ENCODE peak calls at places on chromosome 16, in eight cellular contexts. One of them, this sample, is unnamed. For H3K4me1, the result is how much of the 10 kb centered on the place peaks cover.

GRCh38 chr16:89722392-89723278 is 1.3 kb downstream of the ZNF276 start:
- DNase-seq in PC-3: peak
- DNase-seq in psoas muscle: peak
- DNase-seq in adrenal gland: peak
- DNase-seq in CD8-positive, alpha-beta memory T cell: peak
- DNase-seq in HAP-1: peak
- DNase-seq in adipocyte: no peak
- DNase-seq in mucosa of descending colon: peak
- DNase-seq in this sample: peak

GRCh38 chr16:4800290-4801041 is 2.0 kb downstream of the ROGDI start:
- DNase-seq in PC-3: no peak
- DNase-seq in psoas muscle: no peak
- DNase-seq in adrenal gland: peak
- DNase-seq in CD8-positive, alpha-beta memory T cell: no peak
- DNase-seq in HAP-1: no peak
- DNase-seq in adipocyte: no peak
- DNase-seq in mucosa of descending colon: peak
- DNase-seq in this sample: no peak

GRCh38 chr16:89974860-89975259 is 26.3 kb downstream of the DEF8 start:
- DNase-seq in PC-3: no peak
- DNase-seq in psoas muscle: no peak
- DNase-seq in adrenal gland: no peak
- DNase-seq in CD8-positive, alpha-beta memory T cell: no peak
- DNase-seq in HAP-1: no peak
- DNase-seq in adipocyte: no peak
- DNase-seq in mucosa of descending colon: no peak
- DNase-seq in this sample: no peak

GRCh38 chr16:81366316-81366932 is 51.7 kb downstream of the GAN start:
- DNase-seq in PC-3: peak
- DNase-seq in psoas muscle: no peak
- DNase-seq in adrenal gland: no peak
- DNase-seq in CD8-positive, alpha-beta memory T cell: no peak
- DNase-seq in HAP-1: peak
- DNase-seq in adipocyte: peak
- DNase-seq in mucosa of descending colon: no peak
- DNase-seq in this sample: no peak

GRCh38 chr16:46787909-46788308 is 39.8 kb upstream of the MYLK3 start:
- DNase-seq in PC-3: no peak
- DNase-seq in psoas muscle: no peak
- DNase-seq in adrenal gland: no peak
- DNase-seq in CD8-positive, alpha-beta memory T cell: no peak
- DNase-seq in HAP-1: no peak
- DNase-seq in adipocyte: no peak
- DNase-seq in mucosa of descending colon: no peak
- DNase-seq in this sample: no peak

GRCh38 chr16:1781758-1782407 is 488 bp downstream of the SPSB3 start:
- DNase-seq in PC-3: no peak
- DNase-seq in psoas muscle: peak
- DNase-seq in adrenal gland: peak
- DNase-seq in CD8-positive, alpha-beta memory T cell: no peak
- DNase-seq in HAP-1: no peak
- DNase-seq in adipocyte: peak
- DNase-seq in mucosa of descending colon: peak
- DNase-seq in this sample: no peak

GRCh38 chr16:3182608-3183444 is 5.2 kb upstream of the OR1F1 start:
- DNase-seq in PC-3: peak
- DNase-seq in psoas muscle: no peak
- DNase-seq in adrenal gland: no peak
- DNase-seq in CD8-positive, alpha-beta memory T cell: peak
- DNase-seq in HAP-1: peak
- DNase-seq in adipocyte: peak
- DNase-seq in mucosa of descending colon: no peak
- DNase-seq in this sample: peak

GRCh38 chr16:28298511-28298878 is 6.2 kb downstream of the SBK1 start:
- DNase-seq in PC-3: no peak
- DNase-seq in psoas muscle: no peak
- DNase-seq in adrenal gland: no peak
- DNase-seq in CD8-positive, alpha-beta memory T cell: no peak
- DNase-seq in HAP-1: no peak
- DNase-seq in adipocyte: no peak
- DNase-seq in mucosa of descending colon: no peak
- DNase-seq in this sample: no peak

GRCh38 chr16:87702325-87702811 is 63.4 kb downstream of the KLHDC4 start:
- DNase-seq in PC-3: no peak
- DNase-seq in psoas muscle: no peak
- DNase-seq in adrenal gland: no peak
- DNase-seq in CD8-positive, alpha-beta memory T cell: no peak
- DNase-seq in HAP-1: no peak
- DNase-seq in adipocyte: peak
- DNase-seq in mucosa of descending colon: peak
- DNase-seq in this sample: peak

GRCh38 chr16:54066451-54067056 is 220.0 kb downstream of the IRX3 start:
- DNase-seq in PC-3: peak
- DNase-seq in psoas muscle: peak
- DNase-seq in adrenal gland: peak
- DNase-seq in CD8-positive, alpha-beta memory T cell: no peak
- DNase-seq in HAP-1: no peak
- DNase-seq in adipocyte: peak
- DNase-seq in mucosa of descending colon: no peak
- DNase-seq in this sample: no peak

GRCh38 chr16:85278851-85279250 is 166.6 kb upstream of the CIBAR2 start:
- DNase-seq in PC-3: no peak
- DNase-seq in psoas muscle: no peak
- DNase-seq in adrenal gland: peak
- DNase-seq in CD8-positive, alpha-beta memory T cell: no peak
- DNase-seq in HAP-1: no peak
- DNase-seq in adipocyte: no peak
- DNase-seq in mucosa of descending colon: no peak
- DNase-seq in this sample: no peak

GRCh38 chr16:85281181-85281580 is 168.9 kb upstream of the CIBAR2 start:
- DNase-seq in PC-3: no peak
- DNase-seq in psoas muscle: no peak
- DNase-seq in adrenal gland: no peak
- DNase-seq in CD8-positive, alpha-beta memory T cell: no peak
- DNase-seq in HAP-1: no peak
- DNase-seq in adipocyte: no peak
- DNase-seq in mucosa of descending colon: no peak
- DNase-seq in this sample: no peak

GRCh38 chr16:85276741-85277140 is 164.5 kb upstream of the CIBAR2 start:
- DNase-seq in PC-3: no peak
- DNase-seq in psoas muscle: no peak
- DNase-seq in adrenal gland: no peak
- DNase-seq in CD8-positive, alpha-beta memory T cell: no peak
- DNase-seq in HAP-1: no peak
- DNase-seq in adipocyte: no peak
- DNase-seq in mucosa of descending colon: no peak
- DNase-seq in this sample: no peak

GRCh38 chr16:85279402-85279801 is 167.1 kb upstream of the CIBAR2 start:
- DNase-seq in PC-3: no peak
- DNase-seq in psoas muscle: no peak
- DNase-seq in adrenal gland: no peak
- DNase-seq in CD8-positive, alpha-beta memory T cell: no peak
- DNase-seq in HAP-1: no peak
- DNase-seq in adipocyte: no peak
- DNase-seq in mucosa of descending colon: no peak
- DNase-seq in this sample: no peak

DNA sequence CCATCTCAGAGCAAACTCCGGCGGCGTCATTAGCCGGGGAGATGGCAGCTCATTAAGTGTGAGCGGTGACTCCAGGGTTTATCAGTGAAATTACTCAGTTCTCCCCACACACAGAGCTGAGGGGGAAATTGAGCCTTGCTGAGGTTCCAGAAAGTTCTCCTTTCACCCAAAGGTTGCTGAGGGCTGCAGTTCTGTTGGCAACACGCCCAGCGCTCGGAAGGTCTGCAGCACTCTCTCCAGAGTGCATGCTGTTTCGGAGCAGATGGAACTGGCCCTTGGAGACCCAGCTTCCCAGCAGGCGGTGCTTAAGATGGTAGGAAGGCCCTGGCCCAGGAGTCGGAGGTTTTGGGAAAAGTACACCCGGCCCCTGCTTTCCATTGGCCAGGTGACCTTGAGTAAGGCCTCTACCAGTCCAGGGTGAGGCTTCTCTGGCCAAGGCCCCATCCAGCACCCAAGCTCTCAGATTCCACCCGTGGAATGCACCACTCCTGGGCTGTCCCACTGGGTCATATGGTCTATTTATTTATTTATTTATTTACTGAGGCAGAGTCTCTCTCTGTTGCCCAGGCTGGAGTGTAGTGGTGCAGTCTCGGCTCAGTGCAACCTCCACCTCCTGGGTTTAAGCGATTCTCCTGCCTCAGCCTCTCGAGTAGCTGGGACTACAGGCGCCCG is 167.7 kb upstream of the CIBAR2 start:
- DNase-seq in PC-3: no peak
- DNase-seq in psoas muscle: peak
- DNase-seq in adrenal gland: peak
- DNase-seq in CD8-positive, alpha-beta memory T cell: no peak
- DNase-seq in HAP-1: no peak
- DNase-seq in adipocyte: no peak
- DNase-seq in mucosa of descending colon: no peak
- DNase-seq in this sample: no peak
- H3K4me1 ChIP-seq in PC-3: under half
- H3K4me1 ChIP-seq in psoas muscle: under half
- H3K4me1 ChIP-seq in adrenal gland: under half
- H3K4me1 ChIP-seq in CD8-positive, alpha-beta memory T cell: under half
- H3K4me1 ChIP-seq in HAP-1: under half
- H3K4me1 ChIP-seq in adipocyte: under half
- H3K4me1 ChIP-seq in mucosa of descending colon: under half
- H3K4me1 ChIP-seq in this sample: under half

DNA sequence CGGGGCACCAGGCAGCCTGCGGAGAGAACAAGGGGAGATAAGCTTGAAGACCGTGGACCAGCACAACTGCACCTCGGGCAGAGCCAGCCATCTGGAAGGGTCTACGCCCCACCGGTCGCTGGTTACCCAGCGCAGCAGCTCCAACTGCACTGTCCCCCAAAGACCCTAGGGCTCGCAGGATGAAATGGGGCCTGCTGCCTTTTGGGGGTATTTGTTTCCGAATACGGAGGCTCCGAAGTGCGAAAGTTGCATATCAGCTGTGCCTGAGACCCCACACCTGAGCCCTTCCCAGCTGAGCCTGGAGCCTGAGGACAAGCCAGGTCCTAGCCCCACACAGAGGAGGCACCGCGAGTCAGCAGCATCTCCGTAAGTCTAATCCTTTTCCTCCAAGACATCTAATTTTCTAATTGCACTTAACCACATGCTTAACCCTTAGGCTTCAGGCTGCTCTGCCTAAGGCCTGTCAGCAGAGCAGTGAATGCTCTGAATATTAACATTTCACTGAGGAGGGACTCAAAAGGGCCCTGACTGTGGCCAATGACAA is 4.0 kb downstream of the KIFC3 start:
- DNase-seq in PC-3: no peak
- DNase-seq in psoas muscle: no peak
- DNase-seq in adrenal gland: no peak
- DNase-seq in CD8-positive, alpha-beta memory T cell: no peak
- DNase-seq in HAP-1: no peak
- DNase-seq in adipocyte: no peak
- DNase-seq in mucosa of descending colon: peak
- DNase-seq in this sample: no peak
- H3K4me1 ChIP-seq in PC-3: half or more
- H3K4me1 ChIP-seq in psoas muscle: half or more
- H3K4me1 ChIP-seq in adrenal gland: under half
- H3K4me1 ChIP-seq in CD8-positive, alpha-beta memory T cell: under half
- H3K4me1 ChIP-seq in HAP-1: under half
- H3K4me1 ChIP-seq in adipocyte: under half
- H3K4me1 ChIP-seq in mucosa of descending colon: under half
- H3K4me1 ChIP-seq in this sample: under half

GRCh38 chr16:56915311-56916105 is 16.4 kb upstream of the HERPUD1 start:
- DNase-seq in PC-3: no peak
- DNase-seq in psoas muscle: no peak
- DNase-seq in adrenal gland: no peak
- DNase-seq in CD8-positive, alpha-beta memory T cell: peak
- DNase-seq in HAP-1: no peak
- DNase-seq in adipocyte: no peak
- DNase-seq in mucosa of descending colon: no peak
- DNase-seq in this sample: no peak
- H3K4me1 ChIP-seq in PC-3: under half
- H3K4me1 ChIP-seq in psoas muscle: under half
- H3K4me1 ChIP-seq in adrenal gland: under half
- H3K4me1 ChIP-seq in CD8-positive, alpha-beta memory T cell: under half
- H3K4me1 ChIP-seq in HAP-1: under half
- H3K4me1 ChIP-seq in adipocyte: under half
- H3K4me1 ChIP-seq in mucosa of descending colon: under half
- H3K4me1 ChIP-seq in this sample: under half

GRCh38 chr16:49700222-49700927 is 155.5 kb downstream of the ZNF423 start:
- DNase-seq in PC-3: no peak
- DNase-seq in psoas muscle: peak
- DNase-seq in adrenal gland: peak
- DNase-seq in CD8-positive, alpha-beta memory T cell: no peak
- DNase-seq in HAP-1: no peak
- DNase-seq in adipocyte: peak
- DNase-seq in mucosa of descending colon: no peak
- DNase-seq in this sample: no peak

GRCh38 chr16:49701867-49702494 is 153.9 kb downstream of the ZNF423 start:
- DNase-seq in PC-3: no peak
- DNase-seq in psoas muscle: peak
- DNase-seq in adrenal gland: peak
- DNase-seq in CD8-positive, alpha-beta memory T cell: no peak
- DNase-seq in HAP-1: peak
- DNase-seq in adipocyte: peak
- DNase-seq in mucosa of descending colon: peak
- DNase-seq in this sample: no peak

GRCh38 chr16:49698931-49699715 is 156.8 kb downstream of the ZNF423 start:
- DNase-seq in PC-3: no peak
- DNase-seq in psoas muscle: peak
- DNase-seq in adrenal gland: no peak
- DNase-seq in CD8-positive, alpha-beta memory T cell: no peak
- DNase-seq in HAP-1: peak
- DNase-seq in adipocyte: no peak
- DNase-seq in mucosa of descending colon: no peak
- DNase-seq in this sample: no peak

GRCh38 chr16:49699718-49700117 is 156.2 kb downstream of the ZNF423 start:
- DNase-seq in PC-3: no peak
- DNase-seq in psoas muscle: no peak
- DNase-seq in adrenal gland: no peak
- DNase-seq in CD8-positive, alpha-beta memory T cell: no peak
- DNase-seq in HAP-1: no peak
- DNase-seq in adipocyte: no peak
- DNase-seq in mucosa of descending colon: no peak
- DNase-seq in this sample: no peak

DNA sequence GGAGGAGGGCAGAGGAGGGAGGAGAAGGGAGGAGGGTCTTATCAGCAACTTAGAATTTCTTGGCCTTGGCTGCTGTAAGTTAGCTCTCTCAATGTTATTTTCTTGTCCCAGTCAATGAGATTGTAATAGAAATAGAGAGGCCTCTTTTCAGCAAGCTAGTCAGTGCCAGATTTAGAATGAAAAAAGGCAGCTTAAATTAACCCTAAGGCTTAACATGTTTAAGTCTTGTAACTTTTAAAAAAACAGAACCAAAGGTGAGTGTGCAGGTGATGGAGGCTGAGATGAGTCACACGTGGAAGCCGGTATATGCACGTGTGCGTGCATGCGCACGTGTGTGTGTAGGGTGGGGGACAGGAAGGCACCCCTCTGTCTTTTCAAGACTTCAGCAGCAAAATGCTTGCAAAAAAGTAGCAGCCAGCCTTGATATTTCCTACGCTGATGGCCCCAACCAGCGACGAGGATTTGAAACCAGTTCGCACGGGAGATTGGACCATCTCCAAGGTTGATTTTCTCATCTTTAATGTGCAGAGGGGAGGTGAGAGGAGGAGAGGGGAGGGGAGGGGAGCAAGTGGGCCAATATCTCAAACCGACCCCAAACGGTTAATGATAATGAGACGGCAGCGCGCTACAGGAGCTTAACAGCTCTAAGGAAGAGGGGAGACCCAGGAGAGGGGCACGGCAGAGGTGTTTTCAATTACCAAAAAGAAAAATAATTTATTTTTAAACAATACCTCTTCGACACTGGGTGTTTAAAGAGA is 154.8 kb downstream of the ZNF423 start:
- DNase-seq in PC-3: no peak
- DNase-seq in psoas muscle: no peak
- DNase-seq in adrenal gland: no peak
- DNase-seq in CD8-positive, alpha-beta memory T cell: no peak
- DNase-seq in HAP-1: peak
- DNase-seq in adipocyte: peak
- DNase-seq in mucosa of descending colon: no peak
- DNase-seq in this sample: no peak
- H3K4me1 ChIP-seq in PC-3: under half
- H3K4me1 ChIP-seq in psoas muscle: under half
- H3K4me1 ChIP-seq in adrenal gland: under half
- H3K4me1 ChIP-seq in CD8-positive, alpha-beta memory T cell: under half
- H3K4me1 ChIP-seq in HAP-1: half or more
- H3K4me1 ChIP-seq in adipocyte: under half
- H3K4me1 ChIP-seq in mucosa of descending colon: under half
- H3K4me1 ChIP-seq in this sample: under half

This sample was measured in CD8-positive, alpha-beta T cell.